ENCODE peak calls at places on chromosomes 2 and 18, in five cellular contexts. R is activated B cell treated with CpG ODN at 0.5 μM for 24 hours, B is Calu3, T is bronchial epithelial cell, K is GM12865. Y is an unnamed sample.

GRCh38 chr2:171056307-171056706 is 104.4 kb downstream of the TLK1 start:
- DNase-seq in R (no peak), B (no peak), T (no peak), K (no peak), Y (no peak)

GRCh38 chr2:159265171-159265576 is 21.3 kb downstream of the WDSUB1 start:
- DNase-seq in R (no peak), B (no peak), T (peak), K (no peak), Y (no peak)

GRCh38 chr2:212282596-212283330 is 255.8 kb downstream of the ERBB4 start:
- DNase-seq in R (no peak), B (no peak), T (peak), K (no peak), Y (no peak)

GRCh38 chr2:125169022-125169763 is 1144.1 kb downstream of the CNTNAP5 start:
- DNase-seq in R (no peak), B (no peak), T (peak), K (no peak), Y (no peak)

GRCh38 chr2:43083710-43084698 is 142.4 kb downstream of the ZFP36L2 start:
- DNase-seq in R (no peak), B (no peak), T (peak), K (no peak), Y (no peak)

GRCh38 chr18:13530215-13530878 is 196.0 kb downstream of the FAM210A start:
- DNase-seq in R (no peak), B (no peak), T (no peak), K (no peak), Y (no peak)

GRCh38 chr2:107529146-107529545 is 297.5 kb upstream of the RGPD4 start:
- DNase-seq in R (no peak), B (no peak), T (no peak), K (no peak), Y (no peak)

GRCh38 chr2:85647823-85648526 is 20.0 kb downstream of the SFTPB start:
- DNase-seq in R (no peak), B (no peak), T (no peak), K (peak), Y (no peak)

GRCh38 chr18:48405971-48406370 is 3.2 kb downstream of the ZBTB7C start:
- DNase-seq in R (no peak), B (no peak), T (no peak), K (no peak), Y (no peak)

GRCh38 chr18:13120967-13121586 is 97.5 kb upstream of the LDLRAD4 start:
- DNase-seq in R (no peak), B (no peak), T (no peak), K (no peak), Y (no peak)

GRCh38 chr18:32473325-32473724 is 2.6 kb upstream of the GAREM1 start:
- DNase-seq in R (no peak), B (no peak), T (no peak), K (no peak), Y (no peak)

GRCh38 chr2:28287261-28287915 is 105.3 kb upstream of the FOSL2 start:
- DNase-seq in R (no peak), B (no peak), T (no peak), K (no peak), Y (no peak)

GRCh38 chr2:122643725-122644329 is 888.4 kb downstream of the TSN start:
- DNase-seq in R (no peak), B (no peak), T (peak), K (no peak), Y (no peak)

GRCh38 chr2:120175000-120175581 is 48.1 kb downstream of the TMEM185B start:
- DNase-seq in R (no peak), B (peak), T (peak), K (peak), Y (no peak)

GRCh38 chr2:135657806-135658582 is 83.7 kb upstream of the UBXN4 start:
- DNase-seq in R (no peak), B (no peak), T (no peak), K (no peak), Y (no peak)

GRCh38 chr18:1018211-1018651 is 113.6 kb downstream of the ADCYAP1 start:
- DNase-seq in R (no peak), B (no peak), T (no peak), K (no peak), Y (no peak)

GRCh38 chr2:73069855-73070650 is 1.5 kb downstream of the SFXN5 start:
- DNase-seq in R (no peak), B (no peak), T (no peak), K (no peak), Y (no peak)

GRCh38 chr2:233373316-233373715 is 19.0 kb downstream of the DGKD start:
- DNase-seq in R (no peak), B (no peak), T (no peak), K (no peak), Y (no peak)

GRCh38 chr2:72137498-72138010 is 10.1 kb downstream of the CYP26B1 start:
- DNase-seq in R (peak), B (peak), T (peak), K (peak), Y (peak)

GRCh38 chr2:134375935-134376334 is 122.1 kb downstream of the MGAT5 start:
- DNase-seq in R (no peak), B (peak), T (peak), K (no peak), Y (no peak)

GRCh38 chr18:61589053-61589723 is 256.0 kb downstream of the CDH20 start:
- DNase-seq in R (no peak), B (no peak), T (no peak), K (no peak), Y (no peak)

GRCh38 chr2:70696142-70696541 is 71.9 kb downstream of the ADD2 start:
- DNase-seq in R (no peak), B (no peak), T (no peak), K (no peak), Y (peak)

GRCh38 chr2:70939001-70939846 is 3.5 kb downstream of the ATP6V1B1 start:
- DNase-seq in R (no peak), B (no peak), T (no peak), K (no peak), Y (no peak)

DNA sequence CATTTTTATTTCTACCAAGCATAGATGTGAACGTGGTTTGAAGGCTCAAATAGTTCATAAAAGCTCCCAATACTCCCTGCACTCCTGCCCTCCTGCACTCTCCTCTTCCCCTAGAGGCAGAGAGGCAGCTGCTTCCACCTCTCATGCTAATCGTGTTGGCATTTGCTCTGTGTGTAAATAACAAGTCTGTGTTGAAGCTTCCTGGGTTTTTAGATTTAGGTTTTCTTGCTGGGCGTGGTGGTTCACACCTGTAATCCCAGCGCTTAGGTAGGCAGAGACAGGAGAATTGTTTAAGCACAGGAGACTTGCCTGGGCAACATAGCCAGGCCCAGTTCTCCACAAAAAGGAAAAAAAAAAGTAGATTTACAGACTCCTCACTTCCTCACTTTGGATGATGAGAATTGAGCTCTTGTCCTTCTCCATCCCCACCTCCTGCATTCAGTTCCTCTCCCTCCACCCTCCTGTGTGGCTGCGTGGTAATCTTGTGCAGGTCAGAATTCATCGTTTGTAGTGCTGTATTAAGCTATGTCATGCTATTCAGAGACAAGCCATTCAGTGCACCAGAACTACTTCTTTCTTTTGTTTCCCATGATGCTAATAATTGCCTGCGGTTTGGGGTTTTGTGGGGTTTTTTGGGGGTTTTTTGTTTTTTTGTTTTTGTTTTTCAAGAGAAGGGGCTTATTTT is 37.4 kb downstream of the MAL start:
- DNase-seq in R (no peak), B (no peak), T (peak), K (peak), Y (no peak)
- TF ChIP-seq CTCF in R (no peak), B (no peak), T (no peak), K (no peak), Y (no peak)

GRCh38 chr18:76687271-76688006 is 134.9 kb upstream of the ZNF236 start:
- DNase-seq in R (no peak), B (peak), T (peak), K (no peak), Y (no peak)

GRCh38 chr18:76685860-76686259 is 136.5 kb upstream of the ZNF236 start:
- DNase-seq in R (no peak), B (no peak), T (no peak), K (no peak), Y (no peak)

GRCh38 chr18:76685402-76685801 is 137.0 kb upstream of the ZNF236 start:
- DNase-seq in R (no peak), B (no peak), T (no peak), K (no peak), Y (no peak)

GRCh38 chr18:76688724-76689472 is 133.5 kb upstream of the ZNF236 start:
- DNase-seq in R (no peak), B (no peak), T (no peak), K (no peak), Y (no peak)

DNA sequence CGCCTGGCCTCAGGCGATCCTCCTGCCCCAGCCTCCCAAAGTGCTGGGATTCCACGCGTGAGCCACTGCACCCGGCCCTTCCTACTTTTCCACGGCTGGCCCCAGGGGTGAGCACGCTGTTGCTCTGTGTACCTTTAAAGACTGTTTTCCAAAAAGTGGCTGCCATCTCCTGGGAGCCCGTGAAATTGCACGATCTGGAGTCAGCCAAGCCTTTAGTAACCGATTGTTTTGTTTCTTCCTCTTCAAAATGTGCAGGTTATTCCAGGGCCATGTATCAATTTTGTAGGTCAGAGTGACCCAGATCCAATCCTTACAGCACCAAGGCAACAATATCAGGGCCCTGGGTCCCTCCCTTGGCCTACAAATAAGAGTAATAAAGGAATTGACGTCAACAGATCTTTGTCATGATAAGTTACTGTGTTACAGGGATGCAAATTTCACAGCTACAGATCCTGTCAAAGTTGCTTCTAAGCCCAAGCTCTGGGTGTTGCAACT is 135.6 kb upstream of the ZNF236 start:
- DNase-seq in R (no peak), B (peak), T (peak), K (peak), Y (peak)
- TF ChIP-seq CTCF in R (no peak), B (peak), T (peak), K (peak), Y (peak)

DNA sequence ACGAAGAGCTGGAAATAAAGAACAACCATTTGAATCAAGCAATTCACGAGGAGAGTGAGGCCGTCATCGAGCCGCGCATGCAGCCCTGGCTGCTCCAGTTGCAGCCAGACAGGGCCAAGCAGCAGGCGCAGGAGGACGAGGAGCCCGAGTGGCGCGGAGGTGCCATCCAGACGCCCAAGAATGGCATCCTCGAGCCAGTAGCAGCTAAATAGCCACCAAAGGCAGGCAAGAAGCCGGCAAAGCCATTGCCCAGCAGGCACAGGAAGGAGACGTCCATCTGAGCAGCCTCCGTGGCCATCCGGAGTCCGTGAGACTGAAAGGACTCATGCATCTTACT is 8.9 kb upstream of the CHST10 start:
- DNase-seq in R (no peak), B (no peak), T (no peak), K (no peak), Y (no peak)
- TF ChIP-seq CTCF in R (no peak), B (no peak), T (no peak), K (no peak), Y (no peak)

GRCh38 chr18:44895176-44895798 is 214.6 kb downstream of the SETBP1 start:
- DNase-seq in R (no peak), B (peak), T (peak), K (peak), Y (no peak)
- TF ChIP-seq CTCF in R (no peak), B (no peak), T (peak), K (peak), Y (no peak)

GRCh38 chr2:49843314-49843713 is 689.0 kb upstream of the FSHR start:
- DNase-seq in R (no peak), B (no peak), T (no peak), K (no peak), Y (no peak)
- TF ChIP-seq CTCF in R (no peak), B (no peak), T (no peak), K (peak), Y (no peak)

DNA sequence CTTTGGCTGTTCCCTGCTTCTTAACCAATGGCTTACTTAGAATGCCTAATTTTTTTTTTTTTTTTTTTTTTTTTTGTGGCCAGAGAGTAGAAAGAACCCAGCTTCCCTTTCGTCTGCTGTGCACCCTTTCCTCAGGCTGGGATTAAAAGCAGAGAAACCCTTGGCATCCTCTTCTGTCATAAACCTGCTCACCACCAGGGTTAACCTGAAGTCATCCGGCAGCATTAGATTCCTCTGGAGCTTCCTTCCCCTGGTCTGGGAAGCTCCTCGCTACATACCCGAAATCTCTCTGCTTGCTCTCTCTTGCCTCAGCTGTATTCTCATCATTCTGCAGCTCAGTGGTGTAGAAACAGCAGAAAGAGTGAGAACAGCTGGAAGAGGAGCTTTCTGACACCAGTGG is 339.1 kb upstream of the MEIS1 start:
- DNase-seq in R (no peak), B (no peak), T (no peak), K (no peak), Y (no peak)
- TF ChIP-seq CTCF in R (no peak), B (no peak), T (no peak), K (no peak), Y (no peak)

DNA sequence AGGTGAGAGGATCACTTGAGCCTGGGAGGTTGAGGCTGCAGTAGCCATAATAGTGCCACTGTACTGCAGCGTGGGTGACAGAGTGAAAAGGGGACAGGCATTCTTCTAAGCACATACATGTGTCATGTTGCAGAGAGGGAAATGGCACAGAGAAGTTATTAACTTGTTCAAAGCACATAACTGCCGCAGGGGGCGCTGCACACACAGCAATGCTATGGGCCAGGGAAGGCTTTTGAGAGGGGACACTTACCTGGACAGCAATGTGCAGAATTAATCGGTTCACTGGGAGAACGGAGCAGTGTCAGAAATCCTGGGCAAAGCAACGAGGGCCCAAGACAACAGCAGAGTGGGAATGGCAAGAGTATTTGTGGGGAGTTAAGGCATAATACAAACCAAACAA is 2.4 kb downstream of the SCYGR8 start:
- DNase-seq in R (no peak), B (no peak), T (peak), K (peak), Y (no peak)
- TF ChIP-seq CTCF in R (no peak), B (no peak), T (peak), K (peak), Y (peak)

GRCh38 chr18:66124394-66124793 is 373.6 kb downstream of the CDH7 start:
- DNase-seq in R (no peak), B (peak), T (peak), K (no peak), Y (no peak)
- TF ChIP-seq CTCF in R (no peak), B (peak), T (peak), K (no peak), Y (no peak)

GRCh38 chr2:197677056-197677455 is 1.7 kb upstream of the RFTN2 start:
- DNase-seq in R (no peak), B (no peak), T (no peak), K (no peak), Y (no peak)

GRCh38 chr2:197675711-197676188 is 363 bp upstream of the RFTN2 start:
- DNase-seq in R (no peak), B (no peak), T (no peak), K (no peak), Y (no peak)

GRCh38 chr2:197674546-197674945 is 841 bp downstream of the RFTN2 start:
- DNase-seq in R (no peak), B (no peak), T (no peak), K (no peak), Y (no peak)

GRCh38 chr2:197675246-197675645 is at the start of gene RFTN2:
- DNase-seq in R (no peak), B (no peak), T (no peak), K (no peak), Y (no peak)

GRCh38 chr2:197677483-197677882 is 2.1 kb upstream of the RFTN2 start:
- DNase-seq in R (no peak), B (no peak), T (no peak), K (no peak), Y (no peak)
- TF ChIP-seq CTCF in R (no peak), B (no peak), T (no peak), K (no peak), Y (no peak)